ENCODE peak calls at places on chromosome 9, in five cellular contexts. Y is fibroblast of lung, U is fibroblast of mammary gland, V is astrocyte of the spinal cord, S is RWPE2. P is an unnamed sample.

GRCh38 chr9:103734471-103734870 is 359.6 kb upstream of the SMC2 start:
- DNase-seq in Y (no peak), U (peak; percentile 39), V (peak; percentile 18), S (no peak), P (no peak)

GRCh38 chr9:110217656-110218099 is 9.7 kb upstream of the C9orf152 start:
- DNase-seq in Y (peak; percentile 43), U (peak; percentile 72), V (peak; percentile 59), S (no peak), P (peak; percentile 74)

GRCh38 chr9:116166713-116167112 is 13.1 kb downstream of the PAPPA start:
- DNase-seq in Y (no peak), U (no peak), V (no peak), S (no peak), P (no peak)

GRCh38 chr9:2017459-2018161 is 2.5 kb downstream of the SMARCA2 start:
- DNase-seq in Y (peak; percentile 88), U (peak; percentile 70), V (peak; percentile 74), S (peak; percentile 62), P (peak; percentile 79)

GRCh38 chr9:2420488-2421056 is 201.0 kb upstream of the VLDLR start:
- DNase-seq in Y (no peak), U (no peak), V (no peak), S (no peak), P (no peak)

GRCh38 chr9:137255448-137256114 is 454 bp downstream of the NELFB start:
- DNase-seq in Y (peak; percentile 33), U (peak; percentile 16), V (peak; percentile 45), S (no peak), P (peak; percentile 43)

GRCh38 chr9:123415593-123415930 is 59.6 kb downstream of the CRB2 start:
- DNase-seq in Y (no peak), U (no peak), V (no peak), S (no peak), P (no peak)

GRCh38 chr9:27154923-27155322 is 45.9 kb downstream of the TEK start:
- DNase-seq in Y (peak; percentile 98), U (peak; percentile 83), V (peak; percentile 95), S (no peak), P (peak; percentile 97)

GRCh38 chr9:114746591-114746990 is 59.2 kb downstream of the TNFSF15 start:
- DNase-seq in Y (no peak), U (peak; percentile 50), V (no peak), S (no peak), P (no peak)

GRCh38 chr9:113875917-113876805 is at the start of gene ZNF618:
- DNase-seq in Y (no peak), U (no peak), V (peak; percentile 34), S (no peak), P (peak; percentile 16)

GRCh38 chr9:124398191-124398590 is 17.1 kb downstream of the PSMB7 start:
- DNase-seq in Y (no peak), U (no peak), V (no peak), S (no peak), P (no peak)

GRCh38 chr9:99445920-99446319 is 223.8 kb downstream of the SEC61B start:
- DNase-seq in Y (no peak), U (no peak), V (no peak), S (no peak), P (no peak)

GRCh38 chr9:137351781-137352501 is 49.9 kb upstream of the NRARP start:
- DNase-seq in Y (no peak), U (no peak), V (no peak), S (no peak), P (no peak)

GRCh38 chr9:91174772-91175171 is 186.9 kb downstream of the AUH start:
- DNase-seq in Y (no peak), U (no peak), V (no peak), S (no peak), P (no peak)

GRCh38 chr9:99400184-99400731 is 178.2 kb downstream of the SEC61B start:
- DNase-seq in Y (no peak), U (no peak), V (no peak), S (no peak), P (peak; percentile 18)

GRCh38 chr9:92986175-92987110 is 39.1 kb downstream of the FGD3 start:
- DNase-seq in Y (no peak), U (peak; percentile 17), V (no peak), S (no peak), P (peak; percentile 14)

GRCh38 chr9:73132034-73132776 is 19.5 kb upstream of the ANXA1 start:
- DNase-seq in Y (peak; percentile 85), U (peak; percentile 79), V (peak; percentile 92), S (peak; percentile 81), P (peak; percentile 91)

GRCh38 chr9:132192728-132193127 is 30.9 kb downstream of the NTNG2 start:
- DNase-seq in Y (no peak), U (no peak), V (no peak), S (no peak), P (no peak)

GRCh38 chr9:37497320-37497719 is 11.6 kb downstream of the POLR1E start:
- DNase-seq in Y (no peak), U (no peak), V (no peak), S (no peak), P (no peak)

GRCh38 chr9:37496020-37496419 is 10.3 kb downstream of the POLR1E start:
- DNase-seq in Y (no peak), U (no peak), V (no peak), S (no peak), P (no peak)

GRCh38 chr9:37498457-37498856 is 12.7 kb downstream of the POLR1E start:
- DNase-seq in Y (no peak), U (no peak), V (no peak), S (no peak), P (no peak)

GRCh38 chr9:37491939-37492338 is 6.2 kb downstream of the POLR1E start:
- DNase-seq in Y (no peak), U (no peak), V (no peak), S (no peak), P (no peak)

DNA sequence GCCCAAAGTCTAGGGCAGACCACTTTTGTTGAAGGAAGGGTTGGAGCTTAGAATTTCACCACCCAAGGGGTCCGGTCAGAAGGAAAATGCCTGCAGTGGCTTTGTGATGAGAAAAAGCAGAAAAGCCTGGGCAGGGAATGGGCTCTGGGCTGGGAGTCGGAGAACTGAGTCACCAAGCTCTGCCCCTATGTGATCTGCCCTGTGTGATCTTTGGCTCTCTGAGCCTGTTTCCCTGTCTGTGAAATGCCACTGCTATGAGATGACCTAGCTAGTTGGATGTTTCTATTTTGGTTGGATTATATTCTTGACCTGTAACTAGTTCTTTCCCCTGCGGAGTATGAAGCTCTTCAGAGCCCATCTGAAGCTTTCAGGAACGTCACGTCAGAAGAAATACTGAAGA is 9.8 kb downstream of the POLR1E start:
- DNase-seq in Y (no peak), U (no peak), V (no peak), S (no peak), P (no peak)
- H3K4me3 ChIP-seq in Y (no peak overlapping the region), U (no peak overlapping the region), V (no peak overlapping the region), S (no peak overlapping the region), P (no peak overlapping the region)

DNA sequence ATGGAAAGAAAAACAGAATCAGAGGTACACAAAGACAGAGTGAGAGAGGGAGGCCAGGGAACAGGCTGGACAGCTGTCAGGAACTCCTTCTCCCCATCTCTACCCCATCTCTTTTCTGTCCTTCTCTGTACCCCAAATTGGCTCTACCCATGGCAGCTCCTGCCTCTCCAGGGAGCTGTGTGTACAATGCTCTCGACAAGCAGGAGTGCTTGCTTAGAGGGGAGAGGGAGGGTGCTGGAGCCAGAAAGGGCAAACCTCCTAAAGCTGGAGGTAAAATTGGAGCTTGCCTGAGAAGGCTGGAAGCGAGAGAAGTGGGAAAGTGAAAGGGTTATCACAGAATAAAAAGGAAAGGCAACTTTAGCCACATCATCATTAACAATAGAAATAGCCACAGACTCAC is 6.4 kb downstream of the TPM2 start:
- DNase-seq in Y (no peak), U (no peak), V (no peak), S (no peak), P (no peak)
- TF ChIP-seq CTCF in Y (no peak), U (no peak), V (no peak), S (no peak), P (no peak)

GRCh38 chr9:83284766-83285165 is 221.8 kb upstream of the RASEF start:
- DNase-seq in Y (no peak), U (no peak), V (no peak), S (no peak), P (no peak)
- H3K4me3 ChIP-seq in Y (no peak overlapping the region), U (no peak overlapping the region), V (no peak overlapping the region), S (no peak overlapping the region), P (no peak overlapping the region)

GRCh38 chr9:135370411-135371375 is 108.9 kb upstream of the PPP1R26 start:
- DNase-seq in Y (no peak), U (no peak), V (no peak), S (no peak), P (peak; percentile 0)
- TF ChIP-seq CTCF in Y (no peak), U (no peak), V (no peak), S (no peak), P (no peak)

GRCh38 chr9:108443278-108443633 is 412.5 kb downstream of the ACTL7B start:
- DNase-seq in Y (no peak), U (peak; percentile 80), V (no peak), S (no peak), P (no peak)
- H3K4me3 ChIP-seq in Y (peak overlapping the region; percentile 36), U (no peak overlapping the region), V (no peak overlapping the region), S (no peak overlapping the region), P (no peak overlapping the region)

GRCh38 chr9:76894198-76894597 is 11.7 kb downstream of the PRUNE2 start:
- DNase-seq in Y (no peak), U (no peak), V (no peak), S (no peak), P (no peak)
- TF ChIP-seq CTCF in Y (no peak), U (peak; percentile 5), V (no peak), S (peak; percentile 20), P (no peak)

DNA sequence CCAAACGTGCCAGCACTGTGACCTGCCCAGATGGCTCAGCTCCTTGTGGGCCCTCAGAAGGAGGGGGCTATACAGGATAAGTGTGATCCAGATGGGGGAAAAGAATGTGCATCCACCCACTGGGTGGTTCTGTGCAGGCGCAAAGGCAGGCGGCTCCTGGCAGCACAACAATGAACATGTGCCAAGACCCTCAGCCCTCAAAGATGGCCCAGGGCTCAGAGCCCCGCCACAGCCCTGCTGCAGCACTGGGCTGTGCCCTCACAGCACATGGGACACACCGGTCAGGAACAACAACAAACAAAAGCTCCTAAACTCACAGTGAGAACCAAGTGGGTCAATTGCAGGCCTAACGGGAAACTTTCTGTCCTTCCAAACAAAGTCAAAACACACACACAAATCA is 4.7 kb downstream of the SEMA4D start:
- DNase-seq in Y (no peak), U (no peak), V (no peak), S (no peak), P (no peak)
- H3K4me3 ChIP-seq in Y (no peak overlapping the region), U (no peak overlapping the region), V (no peak overlapping the region), S (no peak overlapping the region), P (no peak overlapping the region)

DNA sequence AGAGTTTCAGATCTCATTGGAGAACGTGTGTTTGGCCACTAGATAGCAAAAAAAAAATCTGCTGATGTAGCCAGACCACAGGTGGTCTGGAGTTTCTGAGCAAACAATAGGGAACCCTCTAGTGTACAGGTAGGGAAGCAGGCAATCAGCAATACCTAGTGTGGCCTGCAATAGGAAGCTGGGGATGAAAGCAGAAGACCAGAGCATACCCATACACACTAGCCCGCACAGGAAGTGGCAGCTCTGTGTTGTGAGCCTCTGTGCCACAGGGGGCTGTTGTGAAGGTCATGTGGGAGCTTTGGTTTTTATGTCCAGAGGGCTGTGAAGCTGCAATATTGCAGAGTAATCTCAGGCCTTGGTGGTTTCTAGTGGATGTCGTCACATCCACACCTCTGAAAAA is 81.2 kb downstream of the MTAP start:
- DNase-seq in Y (no peak), U (no peak), V (no peak), S (no peak), P (no peak)
- TF ChIP-seq CTCF in Y (no peak), U (no peak), V (no peak), S (no peak), P (no peak)

P was measured in cardiac fibroblast.